ENCODE peak calls at places on chromosomes 16 and 17, in five cellular contexts. B is IMR-90, N is neuronal stem cell, J is H9, V is H1. A is an unnamed sample.

GRCh38 chr17:68248199-68248825 is 469 bp downstream of the AMZ2 start:
- DNase-seq in B (peak; percentile 57), N (no peak), J (no peak), V (no peak), A (peak; percentile 83)

GRCh38 chr16:31452631-31453106 is 6.6 kb upstream of the ARMC5 start:
- DNase-seq in B (peak; percentile 94), N (no peak), J (no peak), V (no peak), A (peak; percentile 87)

GRCh38 chr16:81442909-81443687 is 1.5 kb upstream of the CMIP start:
- DNase-seq in B (no peak), N (no peak), J (no peak), V (no peak), A (peak; percentile 35)

GRCh38 chr17:15354256-15354655 is 12.9 kb upstream of the TEKT3 start:
- DNase-seq in B (no peak), N (no peak), J (no peak), V (no peak), A (no peak)

GRCh38 chr17:61144876-61145564 is 254.6 kb upstream of the TBX2 start:
- DNase-seq in B (no peak), N (no peak), J (no peak), V (no peak), A (peak; percentile 57)

GRCh38 chr16:69497876-69498596 is 67.7 kb upstream of the NFAT5 start:
- DNase-seq in B (no peak), N (no peak), J (no peak), V (no peak), A (no peak)

GRCh38 chr17:11122908-11123307 is 118.1 kb upstream of the SHISA6 start:
- DNase-seq in B (no peak), N (no peak), J (no peak), V (no peak), A (no peak)

GRCh38 chr17:82723169-82723807 is 6.8 kb downstream of the FN3KRP start:
- DNase-seq in B (no peak), N (no peak), J (no peak), V (no peak), A (no peak)

GRCh38 chr17:17830740-17831207 is 6.0 kb downstream of the SREBF1 start:
- DNase-seq in B (no peak), N (no peak), J (no peak), V (no peak), A (no peak)

GRCh38 chr16:48609453-48610023 is 442 bp downstream of the N4BP1 start:
- DNase-seq in B (peak; percentile 54), N (no peak), J (peak; percentile 43), V (peak; percentile 66), A (peak; percentile 63)

GRCh38 chr17:66423436-66423922 is 121.1 kb downstream of the PRKCA start:
- DNase-seq in B (no peak), N (no peak), J (no peak), V (no peak), A (no peak)

GRCh38 chr17:41510251-41511065 is 5.0 kb upstream of the KRT13 start:
- DNase-seq in B (no peak), N (no peak), J (peak; percentile 66), V (no peak), A (no peak)

GRCh38 chr16:17404903-17405691 is 65.7 kb downstream of the XYLT1 start:
- DNase-seq in B (peak; percentile 49), N (no peak), J (no peak), V (no peak), A (no peak)

GRCh38 chr16:82231021-82231787 is 61.2 kb upstream of the MPHOSPH6 start:
- DNase-seq in B (no peak), N (no peak), J (no peak), V (no peak), A (no peak)

DNA sequence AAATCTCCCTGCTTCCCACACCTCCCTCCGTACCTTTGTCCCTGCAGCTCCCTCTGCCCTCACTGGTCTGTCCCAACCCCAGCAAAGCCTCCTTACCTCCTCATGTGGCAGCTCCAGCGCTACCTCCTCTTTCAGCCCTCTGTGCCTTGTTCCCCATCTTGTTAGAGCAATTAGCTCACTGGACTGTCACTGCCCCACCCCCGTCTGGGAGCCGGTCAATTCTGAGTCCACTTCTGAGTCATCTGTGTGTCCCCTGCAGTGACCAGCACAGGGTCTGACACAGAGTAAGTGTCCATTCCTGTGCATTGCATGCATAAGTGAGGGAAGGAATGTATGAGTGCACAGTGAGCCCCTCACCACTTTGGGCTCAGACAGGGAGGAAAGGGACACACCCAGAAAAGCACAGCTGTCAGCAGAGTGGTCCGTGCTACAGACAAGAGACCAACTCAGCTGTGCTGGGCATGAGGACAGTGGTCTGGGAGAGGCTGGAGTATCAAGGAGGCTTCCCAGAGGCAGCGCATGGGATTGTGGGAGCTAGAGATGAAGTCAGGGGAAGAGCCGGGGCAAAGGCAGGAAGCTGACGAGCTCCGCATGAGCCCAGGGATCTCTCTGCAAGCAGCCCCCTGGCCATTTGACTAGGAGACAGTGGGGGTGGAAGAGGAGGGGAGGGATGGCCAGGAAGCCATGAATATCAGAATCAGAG is 45.9 kb downstream of the PITPNM3 start:
- DNase-seq in B (peak; percentile 28), N (no peak), J (peak; percentile 31), V (no peak), A (peak; percentile 58)
- H3K23ac ChIP-seq in B (peak overlapping the region; percentile 52), N (no peak overlapping the region), J (no peak overlapping the region), V (no peak overlapping the region), A (no peak overlapping the region)

GRCh38 chr16:23953476-23953875 is 117.7 kb downstream of the PRKCB start:
- DNase-seq in B (no peak), N (no peak), J (no peak), V (no peak), A (no peak)

GRCh38 chr16:23952128-23953041 is 116.6 kb downstream of the PRKCB start:
- DNase-seq in B (peak; percentile 21), N (peak; percentile 36), J (no peak), V (no peak), A (no peak)

GRCh38 chr16:23959069-23959800 is 123.5 kb downstream of the PRKCB start:
- DNase-seq in B (no peak), N (no peak), J (no peak), V (no peak), A (no peak)

GRCh38 chr16:23957287-23957686 is 121.5 kb downstream of the PRKCB start:
- DNase-seq in B (no peak), N (no peak), J (no peak), V (no peak), A (no peak)

DNA sequence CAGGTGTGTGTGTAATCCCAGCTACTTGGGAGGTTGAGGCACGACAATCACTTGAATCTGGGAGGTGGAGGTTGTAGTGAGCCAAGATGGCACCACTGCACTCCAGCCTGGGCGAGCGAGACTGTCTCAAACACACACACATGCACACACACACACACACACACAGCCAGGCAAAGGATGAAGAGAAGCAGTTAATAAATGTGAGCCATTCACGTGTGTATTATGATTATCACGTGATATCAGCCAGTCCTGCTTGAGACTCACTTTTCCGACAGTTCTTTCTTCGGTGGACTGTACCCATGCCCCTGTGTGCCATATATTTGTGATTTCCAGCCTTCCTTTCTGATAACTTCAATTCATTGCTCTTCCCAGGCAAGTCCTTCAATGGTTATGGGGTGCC is 119.3 kb downstream of the PRKCB start:
- DNase-seq in B (no peak), N (no peak), J (no peak), V (no peak), A (no peak)
- H2BK15ac ChIP-seq in B (no peak overlapping the region), N (no peak overlapping the region), J (no peak overlapping the region), V (no peak overlapping the region), A (no peak overlapping the region)

GRCh38 chr17:75133001-75133400 is 1.5 kb upstream of the NT5C start:
- DNase-seq in B (no peak), N (no peak), J (no peak), V (no peak), A (no peak)

GRCh38 chr17:75138519-75138918 is 7.0 kb upstream of the NT5C start:
- DNase-seq in B (peak; percentile 37), N (no peak), J (no peak), V (no peak), A (no peak)

GRCh38 chr17:75131278-75132017 is at the start of gene NT5C:
- DNase-seq in B (peak; percentile 61), N (peak; percentile 82), J (peak; percentile 93), V (peak; percentile 91), A (peak; percentile 80)

GRCh38 chr17:75135452-75135851 is 3.9 kb upstream of the NT5C start:
- DNase-seq in B (no peak), N (no peak), J (no peak), V (no peak), A (no peak)

DNA sequence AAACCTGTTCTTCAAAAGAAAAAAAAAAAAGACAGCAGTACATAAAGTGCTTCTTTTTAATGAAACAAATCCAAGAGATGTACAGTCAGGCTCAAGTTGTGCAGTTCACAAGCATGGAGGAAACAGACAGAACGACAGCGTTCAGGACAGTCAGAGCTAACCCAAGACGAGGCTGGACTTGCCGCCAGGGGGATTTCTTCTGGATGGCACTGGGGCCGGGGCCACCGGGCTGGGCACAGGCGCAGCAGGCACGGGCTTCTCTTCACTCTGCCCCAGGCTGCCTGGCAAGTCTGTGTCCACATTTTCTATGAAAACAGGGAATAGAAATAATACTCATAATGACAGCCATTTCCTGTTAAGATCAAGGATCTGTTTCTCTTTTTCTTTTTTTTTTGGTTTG is 4.4 kb upstream of the NT5C start:
- DNase-seq in B (no peak), N (no peak), J (no peak), V (no peak), A (no peak)
- H3K14ac ChIP-seq in B (no peak overlapping the region), N (no peak overlapping the region), J (no peak overlapping the region), V (no peak overlapping the region), A (no peak overlapping the region)

DNA sequence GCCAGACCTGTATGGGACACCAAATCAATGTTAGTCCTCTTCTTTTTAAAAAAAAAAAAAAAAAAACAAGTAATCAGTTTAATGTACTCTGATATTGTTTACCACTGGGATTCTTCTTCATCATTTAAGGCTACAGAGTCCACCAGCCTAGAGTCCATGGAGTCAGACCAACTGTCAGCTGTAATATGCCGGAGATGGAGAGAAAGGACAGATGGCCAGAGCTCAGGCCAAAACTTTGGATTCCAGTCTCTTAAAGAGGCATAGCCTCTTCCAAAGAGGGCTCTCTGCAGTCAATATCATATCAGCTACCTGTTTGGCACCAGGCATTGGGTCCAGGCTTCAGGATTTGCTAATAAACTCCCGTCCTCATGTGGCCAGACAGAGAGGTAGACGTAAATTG is 469.6 kb upstream of the HSBP1 start:
- DNase-seq in B (no peak), N (no peak), J (no peak), V (no peak), A (no peak)
- H3K23ac ChIP-seq in B (peak overlapping the region; percentile 8), N (no peak overlapping the region), J (no peak overlapping the region), V (no peak overlapping the region), A (no peak overlapping the region)

GRCh38 chr17:16480995-16481394 is 11.0 kb downstream of the LRRC75A start:
- DNase-seq in B (no peak), N (no peak), J (no peak), V (no peak), A (no peak)

GRCh38 chr17:16486373-16487250 is 5.4 kb downstream of the LRRC75A start:
- DNase-seq in B (peak; percentile 44), N (no peak), J (peak; percentile 82), V (peak; percentile 65), A (peak; percentile 48)

GRCh38 chr17:16482253-16482652 is 9.7 kb downstream of the LRRC75A start:
- DNase-seq in B (no peak), N (no peak), J (no peak), V (no peak), A (no peak)

GRCh38 chr17:16483021-16483645 is 8.9 kb downstream of the LRRC75A start:
- DNase-seq in B (no peak), N (no peak), J (no peak), V (no peak), A (no peak)

GRCh38 chr17:16484445-16485169 is 7.4 kb downstream of the LRRC75A start:
- DNase-seq in B (no peak), N (no peak), J (peak; percentile 69), V (no peak), A (no peak)
- H2BK15ac ChIP-seq in B (no peak overlapping the region), N (no peak overlapping the region), J (no peak overlapping the region), V (peak overlapping the region; percentile 48), A (no peak overlapping the region)

A was measured in mesenchymal stem cell.